ENCODE peak calls at places on chromosomes 4 and X, in ten cellular contexts. One of them, this sample, is unnamed.

GRCh38 chr4:78480286-78480685 is 71.3 kb upstream of the ANXA3 start:
- DNase-seq in LNCaP clone FGC: no peak
- DNase-seq in activated T-helper 1 cell treated with anti-CD3 and anti-CD28 coated beads, Interleukin-2, amount 50 U/mL, for 16 hours: no peak
- DNase-seq in T-helper 9 cell: no peak
- DNase-seq in AG04450: no peak
- DNase-seq in SK-MEL-5: no peak
- DNase-seq in iris pigment epithelial cell: no peak
- DNase-seq in choroid plexus epithelial cell: no peak
- DNase-seq in NCI-H1092 treated with DMSO at 0.1 percent for 48 hours: no peak
- DNase-seq in HCT116: no peak
- DNase-seq in this sample: peak

GRCh38 chr4:67861513-67861912 is 22.3 kb downstream of the TMPRSS11D start:
- DNase-seq in SK-MEL-5: no peak
- DNase-seq in T-helper 9 cell: no peak
- DNase-seq in activated T-helper 1 cell treated with anti-CD3 and anti-CD28 coated beads, Interleukin-2, amount 50 U/mL, for 16 hours: no peak
- DNase-seq in choroid plexus epithelial cell: peak
- DNase-seq in AG04450: no peak
- DNase-seq in iris pigment epithelial cell: no peak
- DNase-seq in NCI-H1092 treated with DMSO at 0.1 percent for 48 hours: peak
- DNase-seq in LNCaP clone FGC: no peak
- DNase-seq in HCT116: no peak
- DNase-seq in this sample: no peak

GRCh38 chr4:150960818-150961217 is 54.3 kb downstream of the LRBA start:
- DNase-seq in HCT116: no peak
- DNase-seq in AG04450: no peak
- DNase-seq in LNCaP clone FGC: no peak
- DNase-seq in iris pigment epithelial cell: peak
- DNase-seq in activated T-helper 1 cell treated with anti-CD3 and anti-CD28 coated beads, Interleukin-2, amount 50 U/mL, for 16 hours: no peak
- DNase-seq in NCI-H1092 treated with DMSO at 0.1 percent for 48 hours: no peak
- DNase-seq in SK-MEL-5: peak
- DNase-seq in choroid plexus epithelial cell: peak
- DNase-seq in T-helper 9 cell: no peak
- DNase-seq in this sample: no peak

GRCh38 chrX:1178580-1179057 is 33.8 kb downstream of the CRLF2 start:
- DNase-seq in SK-MEL-5: no peak
- DNase-seq in iris pigment epithelial cell: peak
- DNase-seq in HCT116: no peak
- DNase-seq in activated T-helper 1 cell treated with anti-CD3 and anti-CD28 coated beads, Interleukin-2, amount 50 U/mL, for 16 hours: no peak
- DNase-seq in LNCaP clone FGC: no peak
- DNase-seq in T-helper 9 cell: no peak
- DNase-seq in choroid plexus epithelial cell: peak
- DNase-seq in AG04450: no peak
- DNase-seq in NCI-H1092 treated with DMSO at 0.1 percent for 48 hours: no peak
- DNase-seq in this sample: no peak

GRCh38 chr4:158604369-158604768 is 67.3 kb downstream of the C4orf46 start:
- DNase-seq in T-helper 9 cell: no peak
- DNase-seq in AG04450: no peak
- DNase-seq in LNCaP clone FGC: no peak
- DNase-seq in SK-MEL-5: no peak
- DNase-seq in activated T-helper 1 cell treated with anti-CD3 and anti-CD28 coated beads, Interleukin-2, amount 50 U/mL, for 16 hours: no peak
- DNase-seq in HCT116: no peak
- DNase-seq in NCI-H1092 treated with DMSO at 0.1 percent for 48 hours: no peak
- DNase-seq in choroid plexus epithelial cell: no peak
- DNase-seq in iris pigment epithelial cell: no peak
- DNase-seq in this sample: no peak

GRCh38 chrX:126137899-126138298 is 28.2 kb downstream of the DCAF12L2 start:
- DNase-seq in activated T-helper 1 cell treated with anti-CD3 and anti-CD28 coated beads, Interleukin-2, amount 50 U/mL, for 16 hours: no peak
- DNase-seq in HCT116: no peak
- DNase-seq in choroid plexus epithelial cell: no peak
- DNase-seq in AG04450: no peak
- DNase-seq in iris pigment epithelial cell: peak
- DNase-seq in LNCaP clone FGC: no peak
- DNase-seq in SK-MEL-5: peak
- DNase-seq in T-helper 9 cell: no peak
- DNase-seq in NCI-H1092 treated with DMSO at 0.1 percent for 48 hours: no peak
- DNase-seq in this sample: no peak

GRCh38 chr4:158622251-158622650 is 49.4 kb downstream of the C4orf46 start:
- DNase-seq in SK-MEL-5: no peak
- DNase-seq in iris pigment epithelial cell: peak
- DNase-seq in LNCaP clone FGC: no peak
- DNase-seq in choroid plexus epithelial cell: peak
- DNase-seq in AG04450: no peak
- DNase-seq in NCI-H1092 treated with DMSO at 0.1 percent for 48 hours: no peak
- DNase-seq in activated T-helper 1 cell treated with anti-CD3 and anti-CD28 coated beads, Interleukin-2, amount 50 U/mL, for 16 hours: no peak
- DNase-seq in HCT116: no peak
- DNase-seq in T-helper 9 cell: no peak
- DNase-seq in this sample: peak

GRCh38 chr4:21139327-21139726 is 439.1 kb downstream of the PACRGL start:
- DNase-seq in LNCaP clone FGC: no peak
- DNase-seq in iris pigment epithelial cell: no peak
- DNase-seq in T-helper 9 cell: no peak
- DNase-seq in SK-MEL-5: no peak
- DNase-seq in choroid plexus epithelial cell: no peak
- DNase-seq in NCI-H1092 treated with DMSO at 0.1 percent for 48 hours: no peak
- DNase-seq in AG04450: no peak
- DNase-seq in HCT116: no peak
- DNase-seq in activated T-helper 1 cell treated with anti-CD3 and anti-CD28 coated beads, Interleukin-2, amount 50 U/mL, for 16 hours: no peak
- DNase-seq in this sample: no peak

GRCh38 chr4:59570850-59571476 is 1629.2 kb upstream of the ADGRL3 start:
- DNase-seq in NCI-H1092 treated with DMSO at 0.1 percent for 48 hours: peak
- DNase-seq in T-helper 9 cell: no peak
- DNase-seq in HCT116: no peak
- DNase-seq in activated T-helper 1 cell treated with anti-CD3 and anti-CD28 coated beads, Interleukin-2, amount 50 U/mL, for 16 hours: no peak
- DNase-seq in choroid plexus epithelial cell: peak
- DNase-seq in iris pigment epithelial cell: no peak
- DNase-seq in LNCaP clone FGC: peak
- DNase-seq in SK-MEL-5: no peak
- DNase-seq in AG04450: no peak
- DNase-seq in this sample: no peak

GRCh38 chrX:70079297-70079696 is 17.0 kb downstream of the OTUD6A start:
- DNase-seq in T-helper 9 cell: no peak
- DNase-seq in SK-MEL-5: no peak
- DNase-seq in LNCaP clone FGC: no peak
- DNase-seq in choroid plexus epithelial cell: no peak
- DNase-seq in AG04450: no peak
- DNase-seq in NCI-H1092 treated with DMSO at 0.1 percent for 48 hours: no peak
- DNase-seq in iris pigment epithelial cell: no peak
- DNase-seq in activated T-helper 1 cell treated with anti-CD3 and anti-CD28 coated beads, Interleukin-2, amount 50 U/mL, for 16 hours: no peak
- DNase-seq in HCT116: no peak
- DNase-seq in this sample: no peak

GRCh38 chr4:148776944-148777343 is 334.7 kb upstream of the NR3C2 start:
- DNase-seq in NCI-H1092 treated with DMSO at 0.1 percent for 48 hours: no peak
- DNase-seq in LNCaP clone FGC: no peak
- DNase-seq in AG04450: peak
- DNase-seq in activated T-helper 1 cell treated with anti-CD3 and anti-CD28 coated beads, Interleukin-2, amount 50 U/mL, for 16 hours: no peak
- DNase-seq in T-helper 9 cell: no peak
- DNase-seq in choroid plexus epithelial cell: peak
- DNase-seq in iris pigment epithelial cell: peak
- DNase-seq in SK-MEL-5: no peak
- DNase-seq in HCT116: no peak
- DNase-seq in this sample: peak

GRCh38 chr4:37431417-37431743 is 186.8 kb downstream of the NWD2 start:
- DNase-seq in NCI-H1092 treated with DMSO at 0.1 percent for 48 hours: no peak
- DNase-seq in SK-MEL-5: no peak
- DNase-seq in T-helper 9 cell: no peak
- DNase-seq in iris pigment epithelial cell: no peak
- DNase-seq in activated T-helper 1 cell treated with anti-CD3 and anti-CD28 coated beads, Interleukin-2, amount 50 U/mL, for 16 hours: no peak
- DNase-seq in LNCaP clone FGC: no peak
- DNase-seq in choroid plexus epithelial cell: no peak
- DNase-seq in HCT116: no peak
- DNase-seq in AG04450: no peak
- DNase-seq in this sample: no peak

GRCh38 chrX:102651242-102651967 is at the start of gene GPRASP1:
- DNase-seq in SK-MEL-5: no peak
- DNase-seq in iris pigment epithelial cell: peak
- DNase-seq in AG04450: no peak
- DNase-seq in activated T-helper 1 cell treated with anti-CD3 and anti-CD28 coated beads, Interleukin-2, amount 50 U/mL, for 16 hours: peak
- DNase-seq in choroid plexus epithelial cell: peak
- DNase-seq in LNCaP clone FGC: no peak
- DNase-seq in NCI-H1092 treated with DMSO at 0.1 percent for 48 hours: peak
- DNase-seq in T-helper 9 cell: peak
- DNase-seq in HCT116: no peak
- DNase-seq in this sample: peak

GRCh38 chr4:5751918-5752802 is 41.2 kb downstream of the EVC start:
- DNase-seq in SK-MEL-5: no peak
- DNase-seq in AG04450: no peak
- DNase-seq in iris pigment epithelial cell: peak
- DNase-seq in choroid plexus epithelial cell: peak
- DNase-seq in LNCaP clone FGC: no peak
- DNase-seq in activated T-helper 1 cell treated with anti-CD3 and anti-CD28 coated beads, Interleukin-2, amount 50 U/mL, for 16 hours: no peak
- DNase-seq in T-helper 9 cell: no peak
- DNase-seq in HCT116: no peak
- DNase-seq in NCI-H1092 treated with DMSO at 0.1 percent for 48 hours: no peak
- DNase-seq in this sample: peak

GRCh38 chr4:123843137-123843536 is 446.5 kb downstream of the SPRY1 start:
- DNase-seq in activated T-helper 1 cell treated with anti-CD3 and anti-CD28 coated beads, Interleukin-2, amount 50 U/mL, for 16 hours: no peak
- DNase-seq in LNCaP clone FGC: no peak
- DNase-seq in T-helper 9 cell: no peak
- DNase-seq in HCT116: no peak
- DNase-seq in AG04450: no peak
- DNase-seq in iris pigment epithelial cell: no peak
- DNase-seq in choroid plexus epithelial cell: no peak
- DNase-seq in NCI-H1092 treated with DMSO at 0.1 percent for 48 hours: no peak
- DNase-seq in SK-MEL-5: no peak
- DNase-seq in this sample: peak

GRCh38 chr4:56323386-56323785 is 63.9 kb downstream of the AASDH start:
- DNase-seq in NCI-H1092 treated with DMSO at 0.1 percent for 48 hours: no peak
- DNase-seq in choroid plexus epithelial cell: no peak
- DNase-seq in SK-MEL-5: no peak
- DNase-seq in iris pigment epithelial cell: no peak
- DNase-seq in AG04450: no peak
- DNase-seq in HCT116: no peak
- DNase-seq in T-helper 9 cell: no peak
- DNase-seq in activated T-helper 1 cell treated with anti-CD3 and anti-CD28 coated beads, Interleukin-2, amount 50 U/mL, for 16 hours: no peak
- DNase-seq in LNCaP clone FGC: no peak
- DNase-seq in this sample: no peak

GRCh38 chr4:39961311-39961877 is 16.3 kb downstream of the PDS5A start:
- DNase-seq in HCT116: no peak
- DNase-seq in SK-MEL-5: no peak
- DNase-seq in choroid plexus epithelial cell: no peak
- DNase-seq in AG04450: no peak
- DNase-seq in activated T-helper 1 cell treated with anti-CD3 and anti-CD28 coated beads, Interleukin-2, amount 50 U/mL, for 16 hours: no peak
- DNase-seq in iris pigment epithelial cell: no peak
- DNase-seq in NCI-H1092 treated with DMSO at 0.1 percent for 48 hours: no peak
- DNase-seq in LNCaP clone FGC: no peak
- DNase-seq in T-helper 9 cell: no peak
- DNase-seq in this sample: no peak

GRCh38 chr4:142781114-142781513 is 65.0 kb downstream of the INPP4B start:
- DNase-seq in choroid plexus epithelial cell: no peak
- DNase-seq in SK-MEL-5: no peak
- DNase-seq in T-helper 9 cell: no peak
- DNase-seq in activated T-helper 1 cell treated with anti-CD3 and anti-CD28 coated beads, Interleukin-2, amount 50 U/mL, for 16 hours: no peak
- DNase-seq in HCT116: peak
- DNase-seq in AG04450: no peak
- DNase-seq in iris pigment epithelial cell: no peak
- DNase-seq in NCI-H1092 treated with DMSO at 0.1 percent for 48 hours: no peak
- DNase-seq in LNCaP clone FGC: no peak
- DNase-seq in this sample: no peak

GRCh38 chr4:36054750-36055467 is 189.4 kb downstream of the ARAP2 start:
- DNase-seq in choroid plexus epithelial cell: peak
- DNase-seq in SK-MEL-5: no peak
- DNase-seq in activated T-helper 1 cell treated with anti-CD3 and anti-CD28 coated beads, Interleukin-2, amount 50 U/mL, for 16 hours: no peak
- DNase-seq in LNCaP clone FGC: peak
- DNase-seq in NCI-H1092 treated with DMSO at 0.1 percent for 48 hours: no peak
- DNase-seq in HCT116: no peak
- DNase-seq in AG04450: no peak
- DNase-seq in iris pigment epithelial cell: peak
- DNase-seq in T-helper 9 cell: no peak
- DNase-seq in this sample: no peak

GRCh38 chr4:151676301-151676700 is 84.5 kb downstream of the GATB start:
- DNase-seq in NCI-H1092 treated with DMSO at 0.1 percent for 48 hours: peak
- DNase-seq in AG04450: peak
- DNase-seq in activated T-helper 1 cell treated with anti-CD3 and anti-CD28 coated beads, Interleukin-2, amount 50 U/mL, for 16 hours: no peak
- DNase-seq in HCT116: peak
- DNase-seq in LNCaP clone FGC: no peak
- DNase-seq in iris pigment epithelial cell: peak
- DNase-seq in T-helper 9 cell: no peak
- DNase-seq in SK-MEL-5: no peak
- DNase-seq in choroid plexus epithelial cell: peak
- DNase-seq in this sample: peak

GRCh38 chrX:119871245-119871598 is 311 bp downstream of the RNF113A start:
- DNase-seq in choroid plexus epithelial cell: no peak
- DNase-seq in T-helper 9 cell: peak
- DNase-seq in AG04450: no peak
- DNase-seq in HCT116: no peak
- DNase-seq in SK-MEL-5: no peak
- DNase-seq in LNCaP clone FGC: no peak
- DNase-seq in iris pigment epithelial cell: no peak
- DNase-seq in NCI-H1092 treated with DMSO at 0.1 percent for 48 hours: no peak
- DNase-seq in activated T-helper 1 cell treated with anti-CD3 and anti-CD28 coated beads, Interleukin-2, amount 50 U/mL, for 16 hours: no peak
- DNase-seq in this sample: no peak

GRCh38 chr4:95167809-95168208 is 381.0 kb downstream of the UNC5C start:
- DNase-seq in NCI-H1092 treated with DMSO at 0.1 percent for 48 hours: no peak
- DNase-seq in activated T-helper 1 cell treated with anti-CD3 and anti-CD28 coated beads, Interleukin-2, amount 50 U/mL, for 16 hours: no peak
- DNase-seq in AG04450: no peak
- DNase-seq in LNCaP clone FGC: no peak
- DNase-seq in choroid plexus epithelial cell: no peak
- DNase-seq in SK-MEL-5: peak
- DNase-seq in HCT116: no peak
- DNase-seq in T-helper 9 cell: no peak
- DNase-seq in iris pigment epithelial cell: no peak
- DNase-seq in this sample: no peak

GRCh38 chr4:39873823-39874222 is 103.9 kb downstream of the PDS5A start:
- DNase-seq in activated T-helper 1 cell treated with anti-CD3 and anti-CD28 coated beads, Interleukin-2, amount 50 U/mL, for 16 hours: no peak
- DNase-seq in iris pigment epithelial cell: peak
- DNase-seq in choroid plexus epithelial cell: peak
- DNase-seq in T-helper 9 cell: no peak
- DNase-seq in LNCaP clone FGC: no peak
- DNase-seq in NCI-H1092 treated with DMSO at 0.1 percent for 48 hours: no peak
- DNase-seq in AG04450: no peak
- DNase-seq in HCT116: no peak
- DNase-seq in SK-MEL-5: no peak
- DNase-seq in this sample: peak

GRCh38 chrX:34778961-34779360 is 121.9 kb upstream of the TMEM47 start:
- DNase-seq in HCT116: no peak
- DNase-seq in NCI-H1092 treated with DMSO at 0.1 percent for 48 hours: no peak
- DNase-seq in SK-MEL-5: no peak
- DNase-seq in iris pigment epithelial cell: peak
- DNase-seq in activated T-helper 1 cell treated with anti-CD3 and anti-CD28 coated beads, Interleukin-2, amount 50 U/mL, for 16 hours: no peak
- DNase-seq in AG04450: peak
- DNase-seq in T-helper 9 cell: no peak
- DNase-seq in LNCaP clone FGC: no peak
- DNase-seq in choroid plexus epithelial cell: peak
- DNase-seq in this sample: peak

GRCh38 chr4:83486457-83487129 is 1.7 kb upstream of the ABRAXAS1 start:
- DNase-seq in AG04450: no peak
- DNase-seq in HCT116: no peak
- DNase-seq in SK-MEL-5: peak
- DNase-seq in activated T-helper 1 cell treated with anti-CD3 and anti-CD28 coated beads, Interleukin-2, amount 50 U/mL, for 16 hours: no peak
- DNase-seq in NCI-H1092 treated with DMSO at 0.1 percent for 48 hours: no peak
- DNase-seq in iris pigment epithelial cell: no peak
- DNase-seq in T-helper 9 cell: no peak
- DNase-seq in choroid plexus epithelial cell: no peak
- DNase-seq in LNCaP clone FGC: no peak
- DNase-seq in this sample: no peak

GRCh38 chrX:45070116-45071007 is 130.3 kb downstream of the DIPK2B start:
- DNase-seq in activated T-helper 1 cell treated with anti-CD3 and anti-CD28 coated beads, Interleukin-2, amount 50 U/mL, for 16 hours: no peak
- DNase-seq in HCT116: peak
- DNase-seq in SK-MEL-5: peak
- DNase-seq in iris pigment epithelial cell: peak
- DNase-seq in NCI-H1092 treated with DMSO at 0.1 percent for 48 hours: peak
- DNase-seq in LNCaP clone FGC: no peak
- DNase-seq in T-helper 9 cell: no peak
- DNase-seq in AG04450: peak
- DNase-seq in choroid plexus epithelial cell: peak
- DNase-seq in this sample: peak

GRCh38 chrX:153944140-153944799 is at the start of gene RENBP:
- DNase-seq in LNCaP clone FGC: no peak
- DNase-seq in NCI-H1092 treated with DMSO at 0.1 percent for 48 hours: no peak
- DNase-seq in AG04450: no peak
- DNase-seq in SK-MEL-5: no peak
- DNase-seq in T-helper 9 cell: no peak
- DNase-seq in choroid plexus epithelial cell: no peak
- DNase-seq in HCT116: no peak
- DNase-seq in activated T-helper 1 cell treated with anti-CD3 and anti-CD28 coated beads, Interleukin-2, amount 50 U/mL, for 16 hours: no peak
- DNase-seq in iris pigment epithelial cell: no peak
- DNase-seq in this sample: no peak

GRCh38 chrX:102959471-102959870 is 22.4 kb downstream of the RAB40AL start:
- DNase-seq in choroid plexus epithelial cell: peak
- DNase-seq in HCT116: peak
- DNase-seq in activated T-helper 1 cell treated with anti-CD3 and anti-CD28 coated beads, Interleukin-2, amount 50 U/mL, for 16 hours: no peak
- DNase-seq in iris pigment epithelial cell: peak
- DNase-seq in AG04450: no peak
- DNase-seq in NCI-H1092 treated with DMSO at 0.1 percent for 48 hours: no peak
- DNase-seq in LNCaP clone FGC: no peak
- DNase-seq in T-helper 9 cell: no peak
- DNase-seq in SK-MEL-5: peak
- DNase-seq in this sample: peak